ENCODE peak calls at places on chromosome 14, in six cellular contexts. Z is GM23248, B is GM23338, N is OCI-LY7, R is hepatocyte, M is neural progenitor cell. A is an unnamed sample.

GRCh38 chr14:33165144-33165925 is 226.7 kb downstream of the NPAS3 start:
- DNase-seq in Z (no peak), B (peak), N (peak), R (peak), M (peak), A (peak)

GRCh38 chr14:100391777-100392176 is 68.6 kb downstream of the SLC25A47 start:
- DNase-seq in Z (peak), B (no peak), N (no peak), R (no peak), M (no peak), A (no peak)

GRCh38 chr14:20857630-20858261 is 33.4 kb upstream of the RNASE3 start:
- DNase-seq in Z (peak), B (peak), N (peak), R (peak), M (peak), A (peak)

GRCh38 chr14:73731111-73731510 is 16.9 kb upstream of the PNMA1 start:
- DNase-seq in Z (no peak), B (no peak), N (no peak), R (no peak), M (no peak), A (no peak)

GRCh38 chr14:79602023-79602422 is 609.3 kb downstream of the DIO2 start:
- DNase-seq in Z (no peak), B (no peak), N (no peak), R (no peak), M (no peak), A (no peak)

GRCh38 chr14:101927859-101928258 is 36.5 kb upstream of the DYNC1H1 start:
- DNase-seq in Z (peak), B (no peak), N (no peak), R (peak), M (no peak), A (no peak)

GRCh38 chr14:61179776-61180398 is 101.3 kb downstream of the TMEM30B start:
- DNase-seq in Z (no peak), B (no peak), N (no peak), R (no peak), M (no peak), A (no peak)

GRCh38 chr14:83992857-83993256 is 1537.1 kb upstream of the FLRT2 start:
- DNase-seq in Z (no peak), B (no peak), N (no peak), R (no peak), M (no peak), A (no peak)

GRCh38 chr14:62468946-62469345 is 576.3 kb downstream of the KCNH5 start:
- DNase-seq in Z (no peak), B (no peak), N (no peak), R (no peak), M (no peak), A (peak)

GRCh38 chr14:104405566-104406226 is 173.9 kb upstream of the C14orf180 start:
- DNase-seq in Z (no peak), B (no peak), N (no peak), R (no peak), M (no peak), A (no peak)

GRCh38 chr14:81550001-81550642 is 16.5 kb upstream of the SEL1L start:
- DNase-seq in Z (no peak), B (no peak), N (no peak), R (no peak), M (no peak), A (no peak)

GRCh38 chr14:71720978-71721624 is 211.1 kb upstream of the RGS6 start:
- DNase-seq in Z (peak), B (peak), N (peak), R (peak), M (peak), A (peak)

GRCh38 chr14:72513994-72514659 is 379.8 kb downstream of the DPF3 start:
- DNase-seq in Z (peak), B (peak), N (peak), R (peak), M (peak), A (peak)

GRCh38 chr14:33414041-33414440 is 475.4 kb downstream of the NPAS3 start:
- DNase-seq in Z (no peak), B (no peak), N (no peak), R (no peak), M (no peak), A (peak)

GRCh38 chr14:56490379-56490778 is 89.2 kb upstream of the TMEM260 start:
- DNase-seq in Z (peak), B (peak), N (peak), R (peak), M (peak), A (peak)

GRCh38 chr14:57382283-57382682 is 8.1 kb upstream of the NAA30 start:
- DNase-seq in Z (peak), B (no peak), N (no peak), R (no peak), M (no peak), A (peak)

GRCh38 chr14:33569844-33570716 is 380.8 kb downstream of the EGLN3 start:
- DNase-seq in Z (peak), B (no peak), N (no peak), R (no peak), M (no peak), A (peak)

GRCh38 chr14:91205449-91205848 is 39.1 kb downstream of the GPR68 start:
- DNase-seq in Z (no peak), B (no peak), N (no peak), R (no peak), M (no peak), A (no peak)

GRCh38 chr14:50600849-50601248 is 40.9 kb downstream of the ATL1 start:
- DNase-seq in Z (no peak), B (peak), N (no peak), R (peak), M (peak), A (no peak)

GRCh38 chr14:56342419-56342901 is 224.2 kb downstream of the PELI2 start:
- DNase-seq in Z (peak), B (no peak), N (no peak), R (no peak), M (no peak), A (no peak)

GRCh38 chr14:99224116-99224910 is 47.7 kb downstream of the BCL11B start:
- DNase-seq in Z (no peak), B (peak), N (no peak), R (no peak), M (no peak), A (no peak)

GRCh38 chr14:72638021-72638420 is 255.9 kb downstream of the DPF3 start:
- DNase-seq in Z (peak), B (no peak), N (no peak), R (no peak), M (no peak), A (peak)

GRCh38 chr14:100807979-100808734 is 17.8 kb upstream of the MEG3 start:
- DNase-seq in Z (no peak), B (no peak), N (no peak), R (no peak), M (no peak), A (no peak)

GRCh38 chr14:100523131-100523530 is 64.1 kb downstream of the BEGAIN start:
- DNase-seq in Z (no peak), B (no peak), N (no peak), R (no peak), M (no peak), A (no peak)

GRCh38 chr14:33714527-33715222 is 236.2 kb downstream of the EGLN3 start:
- DNase-seq in Z (peak), B (no peak), N (no peak), R (no peak), M (no peak), A (peak)

GRCh38 chr14:96011131-96011530 is 28.0 kb upstream of the C14orf132 start:
- DNase-seq in Z (no peak), B (no peak), N (no peak), R (no peak), M (no peak), A (no peak)

GRCh38 chr14:71380271-71380670 is 473.0 kb downstream of the PCNX1 start:
- DNase-seq in Z (peak), B (peak), N (no peak), R (no peak), M (no peak), A (peak)

GRCh38 chr14:102568115-102568614 is 24.3 kb upstream of the RCOR1 start:
- DNase-seq in Z (no peak), B (peak), N (peak), R (peak), M (no peak), A (peak)

DNA sequence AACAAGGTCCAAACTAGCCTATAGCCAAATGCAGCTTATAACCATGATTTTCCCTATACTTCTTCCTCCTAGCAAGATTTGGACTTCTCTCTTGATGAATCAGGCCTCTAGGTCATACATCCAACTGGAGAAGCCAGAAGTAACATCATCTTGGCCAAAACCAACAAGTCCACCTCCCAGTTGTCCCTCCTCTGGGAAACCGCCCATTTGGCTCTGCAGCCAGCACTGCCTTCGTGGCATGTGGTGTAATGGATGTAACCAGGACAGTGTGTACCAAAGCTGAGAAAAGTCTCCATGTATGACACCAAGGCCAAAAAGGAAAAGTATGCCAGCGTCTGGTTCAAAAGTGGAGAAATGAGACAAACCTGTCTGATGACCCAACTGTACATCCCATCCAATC is 59.3 kb upstream of the VASH1 start:
- DNase-seq in Z (no peak), B (no peak), N (no peak), R (no peak), M (no peak), A (no peak)
- TF ChIP-seq EZH2phosphoT487 in Z (no peak), B (no peak), N (no peak), R (no peak), M (no peak), A (no peak)

GRCh38 chr14:94135476-94135875 is 6.1 kb upstream of the IFI27L2 start:
- DNase-seq in Z (no peak), B (no peak), N (no peak), R (no peak), M (no peak), A (no peak)

GRCh38 chr14:94129111-94129757 is at the start of gene IFI27L2:
- DNase-seq in Z (peak), B (peak), N (peak), R (peak), M (peak), A (peak)

GRCh38 chr14:94129758-94130414 is 482 bp upstream of the IFI27L2 start:
- DNase-seq in Z (peak), B (peak), N (peak), R (peak), M (peak), A (peak)

GRCh38 chr14:94128216-94128839 is 1.1 kb downstream of the IFI27L2 start:
- DNase-seq in Z (no peak), B (no peak), N (no peak), R (no peak), M (no peak), A (no peak)

GRCh38 chr14:94132285-94132887 is 3.0 kb upstream of the IFI27L2 start:
- DNase-seq in Z (peak), B (peak), N (peak), R (peak), M (peak), A (peak)
- TF ChIP-seq EZH2phosphoT487 in Z (no peak), B (no peak), N (no peak), R (no peak), M (no peak), A (no peak)

DNA sequence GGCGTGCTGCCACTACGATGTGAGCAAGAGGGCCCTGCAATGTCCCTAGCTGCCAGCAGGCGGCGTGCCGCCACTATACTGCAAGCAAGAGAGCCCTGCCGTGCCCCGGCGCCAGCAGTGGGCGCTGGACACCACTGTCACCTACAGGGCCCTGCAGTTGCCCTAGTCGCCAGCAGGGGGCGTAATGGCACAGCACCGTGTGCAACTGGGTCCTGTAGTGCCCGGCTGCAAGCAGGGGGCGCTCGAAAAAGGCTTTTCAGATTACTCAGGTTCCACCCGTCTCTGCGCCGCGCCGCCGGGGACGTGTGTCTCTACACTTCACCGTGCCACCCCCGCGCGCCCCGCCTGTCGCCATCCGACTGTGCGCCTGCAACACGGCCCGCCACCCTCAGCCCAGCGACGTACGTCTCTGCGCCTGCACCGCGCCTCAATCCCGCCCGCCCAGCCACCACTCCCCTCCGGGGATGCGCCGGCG is 1356.9 kb downstream of the TMEM121 start:
- DNase-seq in Z (peak), B (peak), N (peak), R (no peak), M (no peak), A (peak)
- TF ChIP-seq EZH2phosphoT487 in Z (no peak), B (no peak), N (no peak), R (no peak), M (no peak), A (no peak)

GRCh38 chr14:31889297-31889696 is 187.8 kb upstream of the ARHGAP5 start:
- DNase-seq in Z (no peak), B (no peak), N (no peak), R (no peak), M (no peak), A (no peak)

GRCh38 chr14:31897581-31898186 is 179.4 kb upstream of the ARHGAP5 start:
- DNase-seq in Z (no peak), B (no peak), N (no peak), R (no peak), M (peak), A (no peak)

GRCh38 chr14:31895206-31895605 is 181.9 kb upstream of the ARHGAP5 start:
- DNase-seq in Z (peak), B (no peak), N (no peak), R (peak), M (no peak), A (peak)

GRCh38 chr14:31894351-31894750 is 182.8 kb upstream of the ARHGAP5 start:
- DNase-seq in Z (peak), B (no peak), N (no peak), R (no peak), M (no peak), A (peak)

DNA sequence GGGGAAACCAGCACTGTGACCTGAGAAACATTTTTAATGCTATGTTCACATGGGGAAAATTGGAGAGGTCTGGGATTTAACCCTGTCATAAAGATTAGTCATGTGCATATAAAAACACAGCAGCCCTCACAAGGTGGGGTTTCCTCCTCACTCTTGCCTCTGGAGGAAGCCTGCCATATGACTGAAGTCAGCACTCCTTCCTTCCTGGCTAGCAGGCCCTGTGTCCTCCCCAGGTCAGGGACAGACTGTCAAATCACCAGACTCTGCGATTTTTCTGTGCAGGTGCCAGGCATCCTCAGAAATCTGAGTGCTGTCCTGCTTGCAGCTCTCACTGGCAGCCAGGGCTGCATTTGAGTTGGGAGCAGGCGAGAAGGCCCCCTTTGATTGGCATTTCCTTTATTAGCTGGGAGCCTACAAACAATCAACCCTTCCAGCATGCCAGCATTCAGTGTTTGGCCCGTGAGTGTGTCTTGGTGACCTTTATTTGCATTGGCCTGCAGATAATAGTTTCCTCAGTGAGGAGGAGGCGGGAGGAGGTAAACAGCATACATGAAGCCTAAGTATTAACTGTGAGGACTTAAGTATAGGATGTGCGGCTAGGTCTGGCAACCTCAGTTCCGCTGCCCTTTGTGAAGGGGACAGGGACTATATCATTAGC is 183.8 kb upstream of the ARHGAP5 start:
- DNase-seq in Z (no peak), B (peak), N (no peak), R (peak), M (peak), A (peak)
- TF ChIP-seq EZH2phosphoT487 in Z (no peak), B (no peak), N (no peak), R (no peak), M (no peak), A (no peak)

GRCh38 chr14:68359862-68360552 is 432.9 kb downstream of the ZFP36L1 start:
- DNase-seq in Z (peak), B (no peak), N (no peak), R (peak), M (no peak), A (peak)

GRCh38 chr14:68361231-68361630 is 431.6 kb downstream of the ZFP36L1 start:
- DNase-seq in Z (peak), B (no peak), N (no peak), R (no peak), M (no peak), A (peak)

GRCh38 chr14:68358500-68358899 is 434.4 kb downstream of the ZFP36L1 start:
- DNase-seq in Z (no peak), B (no peak), N (no peak), R (no peak), M (no peak), A (no peak)

GRCh38 chr14:68362841-68363240 is 430.0 kb downstream of the ZFP36L1 start:
- DNase-seq in Z (no peak), B (no peak), N (peak), R (no peak), M (no peak), A (no peak)

DNA sequence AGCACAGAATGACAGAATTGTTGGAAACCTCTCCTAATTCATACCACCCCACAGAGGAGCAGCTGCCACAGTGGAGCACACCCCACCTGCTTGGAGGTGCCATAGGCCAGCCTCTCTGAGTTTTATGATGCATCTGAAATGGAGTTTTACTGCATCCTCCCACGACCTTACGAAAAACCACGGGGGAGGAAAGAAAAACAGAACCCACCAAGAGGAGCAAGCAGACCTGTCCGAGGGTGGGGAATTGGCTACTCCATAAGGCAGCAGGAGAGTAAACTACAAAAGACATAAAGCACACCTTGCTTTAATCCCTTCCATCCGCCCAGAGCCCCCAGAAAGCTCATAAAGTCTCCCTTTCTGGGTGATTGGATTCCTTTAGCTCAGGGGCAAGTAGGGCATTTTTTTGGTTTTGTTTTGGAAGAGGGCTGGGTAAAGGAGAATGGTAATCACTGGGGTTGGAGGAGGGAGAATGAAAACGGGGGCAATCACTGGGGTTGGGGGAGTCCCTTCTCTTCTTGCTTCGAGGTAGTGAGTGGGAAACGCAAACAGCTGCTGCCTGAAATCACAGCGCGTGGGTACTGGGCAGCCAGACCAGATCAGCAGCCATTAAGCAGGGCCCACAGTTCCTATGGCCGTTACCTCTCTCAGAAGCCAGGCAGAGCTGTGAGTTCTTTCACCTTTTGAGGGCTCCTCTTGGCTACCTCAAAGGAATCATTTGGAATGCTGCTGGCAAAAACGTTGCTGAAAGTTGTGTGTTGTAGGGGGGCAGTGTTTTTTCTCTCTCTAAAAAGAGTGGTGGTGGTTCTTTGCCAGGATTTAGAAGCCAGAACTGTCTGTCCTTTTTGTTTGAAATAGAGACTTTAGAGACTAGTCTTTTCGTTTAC is 433.6 kb downstream of the ZFP36L1 start:
- DNase-seq in Z (no peak), B (peak), N (no peak), R (no peak), M (peak), A (no peak)
- TF ChIP-seq EZH2phosphoT487 in Z (no peak), B (no peak), N (no peak), R (no peak), M (no peak), A (no peak)

GRCh38 chr14:93044116-93044515 is 71.6 kb downstream of the ITPK1 start:
- DNase-seq in Z (no peak), B (no peak), N (no peak), R (peak), M (no peak), A (peak)
- TF ChIP-seq EZH2phosphoT487 in Z (no peak), B (no peak), N (no peak), R (no peak), M (no peak), A (no peak)

DNA sequence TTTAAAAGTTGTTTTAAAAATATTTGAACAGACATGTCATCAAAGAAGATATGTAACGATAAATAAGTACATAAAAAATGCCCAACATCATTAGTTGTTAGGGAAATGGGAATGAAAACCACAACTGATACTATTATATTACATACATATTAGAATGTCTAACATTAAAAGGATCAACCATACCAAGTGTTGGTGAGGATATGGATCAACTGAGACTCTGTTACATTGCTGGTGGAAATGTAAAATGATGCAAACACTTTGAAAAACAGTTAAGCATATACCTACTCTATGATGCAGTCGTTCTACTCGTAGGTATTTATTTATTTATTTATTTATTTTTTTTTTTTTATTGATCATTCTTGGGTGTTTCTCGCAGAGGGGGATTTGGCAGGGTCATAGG is 149.7 kb downstream of the BRMS1L start:
- DNase-seq in Z (no peak), B (no peak), N (no peak), R (no peak), M (no peak), A (no peak)
- TF ChIP-seq EZH2phosphoT487 in Z (no peak), B (no peak), N (no peak), R (no peak), M (no peak), A (no peak)

GRCh38 chr14:36585100-36585499 is 2.7 kb upstream of the NKX2-8 start:
- DNase-seq in Z (no peak), B (no peak), N (no peak), R (no peak), M (no peak), A (no peak)
- TF ChIP-seq EZH2phosphoT487 in Z (no peak), B (no peak), N (no peak), R (no peak), M (no peak), A (no peak)

A was measured in PC-3.